ENCODE peak calls at places on chromosomes 3 and 15, in five cellular contexts. One of them, this sample, is unnamed.

GRCh38 chr3:140447136-140447535 is 230.7 kb upstream of the TRIM42 start:
- DNase-seq in stomach: no peak
- DNase-seq in breast epithelium: no peak
- DNase-seq in prostate gland: no peak
- DNase-seq in ovary: no peak
- DNase-seq in this sample: no peak

GRCh38 chr3:37338500-37338899 is 164.1 kb upstream of the LRRFIP2 start:
- DNase-seq in stomach: no peak
- DNase-seq in prostate gland: no peak
- DNase-seq in breast epithelium: no peak
- DNase-seq in ovary: no peak
- DNase-seq in this sample: no peak

GRCh38 chr3:191809326-191809949 is 348.5 kb downstream of the PYDC2 start:
- DNase-seq in ovary: no peak
- DNase-seq in prostate gland: no peak
- DNase-seq in stomach: no peak
- DNase-seq in breast epithelium: no peak
- DNase-seq in this sample: no peak

GRCh38 chr3:158261371-158261991 is 151.6 kb downstream of the RSRC1 start:
- DNase-seq in ovary: no peak
- DNase-seq in stomach: no peak
- DNase-seq in breast epithelium: no peak
- DNase-seq in prostate gland: no peak
- DNase-seq in this sample: no peak

GRCh38 chr15:66505818-66506217 is 692 bp downstream of the ZWILCH start:
- DNase-seq in prostate gland: no peak
- DNase-seq in stomach: no peak
- DNase-seq in ovary: no peak
- DNase-seq in breast epithelium: no peak
- DNase-seq in this sample: no peak

GRCh38 chr15:69757186-69757585 is 304.6 kb downstream of the RPLP1 start:
- DNase-seq in ovary: no peak
- DNase-seq in breast epithelium: no peak
- DNase-seq in prostate gland: no peak
- DNase-seq in stomach: no peak
- DNase-seq in this sample: no peak

GRCh38 chr3:190883973-190884832 is 21.7 kb upstream of the GMNC start:
- DNase-seq in prostate gland: peak; percentile 33
- DNase-seq in ovary: peak; percentile 48
- DNase-seq in breast epithelium: no peak
- DNase-seq in stomach: peak; percentile 36
- DNase-seq in this sample: peak; percentile 28

GRCh38 chr3:46714728-46715506 is 2.8 kb downstream of the PRSS50 start:
- DNase-seq in breast epithelium: no peak
- DNase-seq in stomach: no peak
- DNase-seq in ovary: no peak
- DNase-seq in prostate gland: no peak
- DNase-seq in this sample: peak; percentile 74

GRCh38 chr3:159964166-159964973 is 24.3 kb upstream of the IL12A start:
- DNase-seq in stomach: no peak
- DNase-seq in breast epithelium: no peak
- DNase-seq in ovary: no peak
- DNase-seq in prostate gland: no peak
- DNase-seq in this sample: no peak

DNA sequence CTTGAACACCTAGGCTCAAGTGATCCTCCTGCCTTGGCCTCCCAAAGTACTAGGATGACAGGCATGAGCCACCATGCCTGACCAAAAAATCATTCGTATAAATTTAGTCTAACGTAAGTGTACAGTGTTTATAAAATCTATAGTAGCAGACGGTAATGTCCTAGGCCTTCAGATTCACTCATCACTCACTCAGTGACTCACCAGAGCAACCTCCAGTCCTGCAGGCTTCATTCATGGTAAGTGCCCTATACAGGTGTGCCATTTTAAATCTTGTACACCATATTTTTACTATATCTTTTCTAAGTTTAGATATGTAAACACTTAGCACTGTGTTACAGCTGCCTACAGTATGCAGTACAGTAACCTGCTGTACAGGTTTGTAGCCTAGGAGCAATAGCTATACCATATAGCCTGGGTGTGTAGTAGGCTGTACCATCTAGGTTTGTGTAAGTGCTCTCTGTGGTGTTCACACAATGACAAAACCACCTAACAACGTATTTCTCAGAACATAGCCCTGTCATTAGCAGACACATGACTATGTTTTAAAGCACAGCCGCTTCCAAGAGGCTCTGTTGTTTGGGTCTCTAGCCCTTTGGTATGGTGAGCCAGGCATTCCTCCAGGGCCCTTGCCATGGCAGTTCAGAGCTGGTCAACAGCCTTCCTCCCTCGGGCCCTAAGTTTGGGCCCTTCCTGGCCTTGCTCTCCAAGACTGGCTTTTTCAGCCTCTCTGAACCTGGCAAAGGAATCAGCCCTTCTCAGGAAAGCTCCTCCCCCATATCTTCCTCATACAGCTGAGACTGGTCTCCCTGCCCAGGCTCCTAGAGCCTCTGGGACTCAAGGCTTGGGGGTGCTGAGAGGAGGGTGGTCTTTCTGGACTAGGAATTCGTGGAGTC is 1.9 kb upstream of the CCDC9B start:
- DNase-seq in stomach: no peak
- DNase-seq in prostate gland: no peak
- DNase-seq in breast epithelium: no peak
- DNase-seq in ovary: no peak
- DNase-seq in this sample: no peak
- TF ChIP-seq POLR2A in stomach: no peak
- TF ChIP-seq POLR2A in prostate gland: no peak
- TF ChIP-seq POLR2A in breast epithelium: no peak
- TF ChIP-seq POLR2A in ovary: no peak
- TF ChIP-seq POLR2A in this sample: no peak

DNA sequence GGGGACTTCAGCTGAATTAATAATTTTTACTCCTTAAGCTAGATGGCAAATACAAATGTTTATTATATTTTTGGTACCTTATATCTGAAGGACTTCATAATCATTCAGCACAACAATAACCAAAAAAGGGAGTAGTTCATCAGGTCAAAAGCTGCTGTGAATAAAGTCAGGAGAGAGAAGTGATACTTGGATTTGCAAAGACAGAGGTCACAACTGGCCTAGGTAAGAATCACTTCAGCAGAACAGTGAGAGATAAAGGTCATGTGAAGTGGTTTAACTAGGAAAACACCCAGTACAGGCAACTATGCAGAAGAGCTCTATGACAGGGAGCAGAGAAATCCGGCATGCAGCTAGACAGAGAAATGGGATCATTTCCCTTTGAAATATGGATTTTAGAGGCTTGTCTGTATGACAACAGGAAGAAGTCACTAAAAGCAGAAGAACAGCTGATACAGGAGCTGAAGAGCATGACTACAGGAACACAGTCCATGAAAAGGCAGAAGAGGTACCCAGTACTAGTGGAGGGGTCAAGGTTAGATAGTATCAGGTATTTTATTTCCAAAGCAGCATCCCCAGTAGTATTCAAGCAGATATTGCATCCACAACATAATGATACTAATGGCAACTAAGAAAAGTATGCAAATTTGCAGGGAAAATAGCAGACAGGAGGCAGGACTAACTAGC is 25.7 kb downstream of the ZMAT3 start:
- DNase-seq in prostate gland: no peak
- DNase-seq in ovary: no peak
- DNase-seq in stomach: no peak
- DNase-seq in breast epithelium: no peak
- DNase-seq in this sample: no peak
- H3K4me3 ChIP-seq in prostate gland: no peak overlapping the region
- H3K4me3 ChIP-seq in ovary: no peak overlapping the region
- H3K4me3 ChIP-seq in stomach: no peak overlapping the region
- H3K4me3 ChIP-seq in breast epithelium: no peak overlapping the region
- H3K4me3 ChIP-seq in this sample: no peak overlapping the region

DNA sequence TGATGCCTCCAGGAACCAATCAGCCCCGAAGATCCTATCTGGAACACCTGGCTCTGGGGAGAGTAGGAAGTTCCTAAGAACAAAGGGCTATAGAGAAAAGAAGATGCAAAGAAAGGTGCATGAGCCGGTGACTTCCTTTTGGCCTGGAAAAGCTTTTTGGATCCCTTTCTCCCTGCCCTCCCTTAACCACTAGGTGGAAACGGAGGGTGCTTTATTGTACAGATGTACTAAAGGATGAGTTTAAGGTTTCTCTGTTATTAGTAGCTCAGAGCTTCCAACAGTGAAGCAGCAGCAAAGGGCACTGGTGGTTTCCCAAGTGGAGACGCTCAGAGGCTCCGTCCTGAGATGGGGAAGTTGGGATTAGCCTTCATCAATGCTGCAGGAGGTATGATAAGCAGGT is 6.0 kb upstream of the ADGRG7 start:
- DNase-seq in stomach: no peak
- DNase-seq in ovary: no peak
- DNase-seq in breast epithelium: no peak
- DNase-seq in prostate gland: no peak
- DNase-seq in this sample: no peak
- TF ChIP-seq CTCF in stomach: peak; percentile 23
- TF ChIP-seq CTCF in ovary: no peak
- TF ChIP-seq CTCF in breast epithelium: no peak
- TF ChIP-seq CTCF in prostate gland: no peak
- TF ChIP-seq CTCF in this sample: no peak

DNA sequence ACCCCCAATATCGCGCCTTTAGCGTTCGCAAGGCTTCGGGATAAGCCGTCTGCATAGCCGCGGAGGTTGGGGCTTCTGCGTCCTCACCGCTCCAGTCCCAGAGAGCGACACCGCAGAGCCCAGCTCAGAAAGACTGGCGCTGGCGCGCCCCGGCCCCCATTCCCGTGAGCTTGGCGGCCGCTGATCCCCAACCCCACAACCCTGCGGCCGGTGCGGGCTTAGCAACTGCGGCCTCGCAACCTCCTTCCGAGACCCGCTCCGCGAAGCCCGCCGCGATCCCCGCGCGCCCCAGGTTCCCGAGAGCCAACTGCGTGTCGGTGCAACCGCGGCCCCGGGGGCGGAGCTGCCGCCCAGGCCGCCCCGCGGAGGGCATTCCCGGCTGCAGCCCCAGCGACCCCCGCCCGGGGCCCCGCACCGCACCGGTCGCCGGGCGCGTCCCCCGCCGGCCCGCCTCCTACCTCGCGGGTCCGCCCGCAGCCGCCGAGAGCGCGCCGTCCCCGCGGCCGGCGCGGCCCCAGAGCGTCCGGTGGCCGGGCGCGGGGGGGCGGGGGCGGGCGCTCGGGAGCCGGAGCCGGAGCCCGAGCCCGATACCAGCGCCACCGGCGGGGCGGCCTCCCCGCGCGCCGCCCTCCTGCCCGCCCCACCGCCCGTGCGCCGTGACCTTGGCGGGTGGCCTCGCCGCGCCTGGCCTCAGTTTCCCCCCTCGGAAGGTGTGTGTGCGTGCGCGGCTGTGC is 79.4 kb downstream of the IQSEC1 start:
- DNase-seq in stomach: peak; percentile 46
- DNase-seq in ovary: peak; percentile 41
- DNase-seq in breast epithelium: no peak
- DNase-seq in prostate gland: no peak
- DNase-seq in this sample: no peak
- TF ChIP-seq POLR2A in stomach: no peak
- TF ChIP-seq POLR2A in ovary: no peak
- TF ChIP-seq POLR2A in breast epithelium: no peak
- TF ChIP-seq POLR2A in prostate gland: peak; percentile 11
- TF ChIP-seq POLR2A in this sample: no peak

DNA sequence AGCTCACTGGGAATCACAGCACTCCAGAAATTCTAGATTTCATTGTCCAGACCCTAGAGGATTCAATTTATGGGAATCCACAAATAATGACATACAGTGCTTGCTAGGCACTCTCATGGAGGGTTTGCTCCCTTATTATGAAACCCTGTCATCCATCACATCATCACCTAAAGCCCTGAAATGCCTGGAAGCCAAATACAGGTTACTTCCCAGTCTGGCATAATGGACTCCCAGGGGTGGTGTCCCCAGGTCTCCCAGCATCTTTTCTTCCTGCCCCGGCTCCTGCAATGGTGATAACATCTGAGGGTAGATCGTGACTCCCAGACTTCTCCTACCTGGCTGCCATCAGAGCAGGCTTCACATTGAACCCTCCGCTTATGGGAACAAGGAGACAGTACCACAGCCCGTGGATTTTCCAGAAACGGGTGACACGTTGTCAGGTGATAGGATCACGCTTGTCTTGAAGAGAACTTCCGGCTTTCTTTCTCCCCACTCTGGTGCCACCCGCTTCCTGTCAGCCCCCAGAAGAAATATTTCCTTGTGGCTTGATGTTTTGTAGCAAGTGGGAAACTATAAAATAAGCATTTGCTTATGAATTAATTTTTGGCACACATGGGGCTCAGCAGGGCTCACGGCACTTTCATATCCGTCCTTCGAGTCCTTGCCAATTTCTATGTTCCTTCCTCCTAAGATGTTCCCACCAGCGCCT is 238.7 kb upstream of the BHLHE40 start:
- DNase-seq in stomach: no peak
- DNase-seq in ovary: peak; percentile 48
- DNase-seq in prostate gland: no peak
- DNase-seq in breast epithelium: peak; percentile 83
- DNase-seq in this sample: peak; percentile 59
- H3K4me3 ChIP-seq in stomach: no peak overlapping the region
- H3K4me3 ChIP-seq in ovary: no peak overlapping the region
- H3K4me3 ChIP-seq in prostate gland: no peak overlapping the region
- H3K4me3 ChIP-seq in breast epithelium: no peak overlapping the region
- H3K4me3 ChIP-seq in this sample: no peak overlapping the region

GRCh38 chr3:25297667-25298585 is 130.1 kb upstream of the RARB start:
- DNase-seq in breast epithelium: no peak
- DNase-seq in prostate gland: no peak
- DNase-seq in stomach: no peak
- DNase-seq in ovary: no peak
- DNase-seq in this sample: no peak
- TF ChIP-seq CTCF in breast epithelium: no peak
- TF ChIP-seq CTCF in prostate gland: no peak
- TF ChIP-seq CTCF in stomach: no peak
- TF ChIP-seq CTCF in ovary: no peak
- TF ChIP-seq CTCF in this sample: no peak